ENCODE peak calls at places on chromosomes 16 and 17, in ten cellular contexts. One of them, this sample, is unnamed.
A peak's percentile ranks its signal among the peaks of the same experiment; 100 is the strongest.

GRCh38 chr16:73572135-73572534 is 524.2 kb upstream of the ZFHX3 start:
- DNase-seq in nephron progenitor cell: peak; percentile 17
- DNase-seq in tibial artery: no peak
- DNase-seq in heart right ventricle: peak; percentile 60
- DNase-seq in fibroblast of the conjunctiva: no peak
- DNase-seq in Calu3: peak; percentile 64
- DNase-seq in endothelial cell: no peak
- DNase-seq in cardiac fibroblast: no peak
- DNase-seq in AG04450: no peak
- DNase-seq in NCI-H510A: no peak
- DNase-seq in this sample: no peak

GRCh38 chr16:84514874-84515835 is 10.7 kb upstream of the MEAK7 start:
- DNase-seq in nephron progenitor cell: no peak
- DNase-seq in tibial artery: no peak
- DNase-seq in heart right ventricle: no peak
- DNase-seq in fibroblast of the conjunctiva: no peak
- DNase-seq in Calu3: no peak
- DNase-seq in endothelial cell: no peak
- DNase-seq in cardiac fibroblast: no peak
- DNase-seq in AG04450: no peak
- DNase-seq in NCI-H510A: peak; percentile 92
- DNase-seq in this sample: peak; percentile 88

GRCh38 chr17:51224615-51225262 is 35.1 kb downstream of the MBTD1 start:
- DNase-seq in nephron progenitor cell: no peak
- DNase-seq in tibial artery: no peak
- DNase-seq in heart right ventricle: no peak
- DNase-seq in fibroblast of the conjunctiva: no peak
- DNase-seq in Calu3: no peak
- DNase-seq in endothelial cell: no peak
- DNase-seq in cardiac fibroblast: no peak
- DNase-seq in AG04450: no peak
- DNase-seq in NCI-H510A: no peak
- DNase-seq in this sample: no peak

GRCh38 chr17:81129289-81129688 is 36.0 kb upstream of the PVALEF start:
- DNase-seq in nephron progenitor cell: no peak
- DNase-seq in tibial artery: no peak
- DNase-seq in heart right ventricle: no peak
- DNase-seq in fibroblast of the conjunctiva: no peak
- DNase-seq in Calu3: no peak
- DNase-seq in endothelial cell: no peak
- DNase-seq in cardiac fibroblast: no peak
- DNase-seq in AG04450: no peak
- DNase-seq in NCI-H510A: no peak
- DNase-seq in this sample: no peak

GRCh38 chr16:85435298-85435697 is 177.8 kb upstream of the GSE1 start:
- DNase-seq in nephron progenitor cell: no peak
- DNase-seq in tibial artery: no peak
- DNase-seq in heart right ventricle: no peak
- DNase-seq in fibroblast of the conjunctiva: no peak
- DNase-seq in Calu3: no peak
- DNase-seq in endothelial cell: no peak
- DNase-seq in cardiac fibroblast: no peak
- DNase-seq in AG04450: no peak
- DNase-seq in NCI-H510A: no peak
- DNase-seq in this sample: no peak

GRCh38 chr16:81624718-81625543 is 154.2 kb upstream of the PLCG2 start:
- DNase-seq in nephron progenitor cell: no peak
- DNase-seq in tibial artery: no peak
- DNase-seq in heart right ventricle: no peak
- DNase-seq in fibroblast of the conjunctiva: no peak
- DNase-seq in Calu3: no peak
- DNase-seq in endothelial cell: no peak
- DNase-seq in cardiac fibroblast: peak; percentile 66
- DNase-seq in AG04450: no peak
- DNase-seq in NCI-H510A: no peak
- DNase-seq in this sample: no peak

GRCh38 chr16:53065436-53066165 is 10.8 kb downstream of the CHD9 start:
- DNase-seq in nephron progenitor cell: no peak
- DNase-seq in tibial artery: no peak
- DNase-seq in heart right ventricle: no peak
- DNase-seq in fibroblast of the conjunctiva: no peak
- DNase-seq in Calu3: no peak
- DNase-seq in endothelial cell: no peak
- DNase-seq in cardiac fibroblast: no peak
- DNase-seq in AG04450: no peak
- DNase-seq in NCI-H510A: no peak
- DNase-seq in this sample: no peak

GRCh38 chr17:11303773-11304394 is 62.9 kb downstream of the SHISA6 start:
- DNase-seq in nephron progenitor cell: no peak
- DNase-seq in tibial artery: no peak
- DNase-seq in heart right ventricle: no peak
- DNase-seq in fibroblast of the conjunctiva: no peak
- DNase-seq in Calu3: no peak
- DNase-seq in endothelial cell: no peak
- DNase-seq in cardiac fibroblast: no peak
- DNase-seq in AG04450: no peak
- DNase-seq in NCI-H510A: no peak
- DNase-seq in this sample: no peak

GRCh38 chr16:24346734-24347133 is 90.6 kb downstream of the CACNG3 start:
- DNase-seq in nephron progenitor cell: no peak
- DNase-seq in tibial artery: no peak
- DNase-seq in heart right ventricle: no peak
- DNase-seq in fibroblast of the conjunctiva: no peak
- DNase-seq in Calu3: no peak
- DNase-seq in endothelial cell: no peak
- DNase-seq in cardiac fibroblast: no peak
- DNase-seq in AG04450: no peak
- DNase-seq in NCI-H510A: no peak
- DNase-seq in this sample: no peak

GRCh38 chr17:4249452-4250029 is 14.2 kb downstream of the ANKFY1 start:
- DNase-seq in nephron progenitor cell: no peak
- DNase-seq in tibial artery: no peak
- DNase-seq in heart right ventricle: no peak
- DNase-seq in fibroblast of the conjunctiva: peak; percentile 32
- DNase-seq in Calu3: peak; percentile 7
- DNase-seq in endothelial cell: no peak
- DNase-seq in cardiac fibroblast: peak; percentile 68
- DNase-seq in AG04450: no peak
- DNase-seq in NCI-H510A: peak; percentile 4
- DNase-seq in this sample: peak; percentile 11

GRCh38 chr17:3730881-3731429 is 7.3 kb downstream of the HASPIN start:
- DNase-seq in nephron progenitor cell: no peak
- DNase-seq in tibial artery: no peak
- DNase-seq in heart right ventricle: no peak
- DNase-seq in fibroblast of the conjunctiva: no peak
- DNase-seq in Calu3: no peak
- DNase-seq in endothelial cell: no peak
- DNase-seq in cardiac fibroblast: peak; percentile 36
- DNase-seq in AG04450: no peak
- DNase-seq in NCI-H510A: no peak
- DNase-seq in this sample: no peak

GRCh38 chr16:9077001-9077809 is 14.2 kb upstream of the HAPSTR1 start:
- DNase-seq in nephron progenitor cell: no peak
- DNase-seq in tibial artery: no peak
- DNase-seq in heart right ventricle: no peak
- DNase-seq in fibroblast of the conjunctiva: no peak
- DNase-seq in Calu3: no peak
- DNase-seq in endothelial cell: no peak
- DNase-seq in cardiac fibroblast: peak; percentile 65
- DNase-seq in AG04450: no peak
- DNase-seq in NCI-H510A: no peak
- DNase-seq in this sample: no peak

This sample was measured in naive thymus-derived CD8-positive, alpha-beta T cell.